ENCODE peak calls at places on chromosomes 11 and 22, in five cellular contexts. Y, B, S, R and K are unnamed samples.

GRCh38 chr11:128774593-128774992 is 80.7 kb downstream of the FLI1 start:
- ATAC-seq in Y (no peak), B (no peak), S (no peak), R (no peak), K (no peak)

GRCh38 chr11:37449146-37449545 is 851.1 kb upstream of the RAG2 start:
- ATAC-seq in Y (peak; percentile 84), B (no peak), S (no peak), R (peak; percentile 27), K (peak; percentile 60)

GRCh38 chr11:120372296-120372695 is 36.1 kb downstream of the ARHGEF12 start:
- ATAC-seq in Y (peak; percentile 66), B (no peak), S (no peak), R (no peak), K (no peak)

GRCh38 chr11:123674297-123674696 is 19.9 kb upstream of the SCN3B start:
- ATAC-seq in Y (no peak), B (no peak), S (no peak), R (no peak), K (no peak)

GRCh38 chr11:65932558-65932919 is 12.7 kb upstream of the TSGA10IP start:
- ATAC-seq in Y (peak; percentile 46), B (peak; percentile 92), S (peak; percentile 56), R (no peak), K (no peak)

GRCh38 chr11:66586136-66586535 is 6.7 kb downstream of the CCDC87 start:
- ATAC-seq in Y (no peak), B (no peak), S (no peak), R (no peak), K (no peak)

GRCh38 chr22:35517769-35518530 is 22.7 kb upstream of the RASD2 start:
- ATAC-seq in Y (no peak), B (no peak), S (no peak), R (no peak), K (no peak)

GRCh38 chr11:108685419-108686161 is 20.7 kb downstream of the DDX10 start:
- ATAC-seq in Y (peak; percentile 72), B (no peak), S (no peak), R (no peak), K (no peak)

GRCh38 chr22:30036656-30037055 is 43.6 kb upstream of the HORMAD2 start:
- ATAC-seq in Y (peak; percentile 42), B (peak; percentile 81), S (no peak), R (no peak), K (no peak)

GRCh38 chr11:62500066-62501035 is 46.3 kb downstream of the AHNAK start:
- ATAC-seq in Y (no peak), B (peak; percentile 94), S (no peak), R (peak; percentile 45), K (no peak)

GRCh38 chr11:69280994-69281393 is 13.0 kb upstream of the MYEOV start:
- ATAC-seq in Y (peak; percentile 89), B (peak; percentile 91), S (peak; percentile 46), R (peak; percentile 54), K (peak; percentile 37)

GRCh38 chr11:58994171-58994570 is 54.9 kb downstream of the GLYATL1 start:
- ATAC-seq in Y (no peak), B (no peak), S (no peak), R (no peak), K (no peak)

GRCh38 chr11:19060629-19061028 is at the start of gene MRGPRX2:
- ATAC-seq in Y (no peak), B (no peak), S (no peak), R (no peak), K (no peak)

GRCh38 chr11:124970925-124971324 is 16.9 kb downstream of the CCDC15 start:
- ATAC-seq in Y (peak; percentile 69), B (peak; percentile 100), S (no peak), R (no peak), K (no peak)

GRCh38 chr22:39571538-39571937 is 985 bp downstream of the CACNA1I start:
- ATAC-seq in Y (no peak), B (no peak), S (no peak), R (no peak), K (no peak)

GRCh38 chr11:20353829-20354434 is 9.6 kb upstream of the HTATIP2 start:
- ATAC-seq in Y (peak; percentile 81), B (peak; percentile 76), S (peak; percentile 68), R (peak; percentile 69), K (no peak)

GRCh38 chr11:36105743-36106581 is 162.1 kb downstream of the LDLRAD3 start:
- ATAC-seq in Y (no peak), B (no peak), S (no peak), R (no peak), K (no peak)

GRCh38 chr11:72398058-72398758 is 36.1 kb downstream of the CLPB start:
- ATAC-seq in Y (no peak), B (peak; percentile 85), S (no peak), R (no peak), K (no peak)

GRCh38 chr11:1744137-1744878 is 6.1 kb downstream of the IFITM10 start:
- ATAC-seq in Y (no peak), B (no peak), S (peak; percentile 9), R (no peak), K (no peak)

GRCh38 chr11:118868659-118869058 is 15.0 kb upstream of the CXCR5 start:
- ATAC-seq in Y (no peak), B (no peak), S (no peak), R (no peak), K (no peak)

GRCh38 chr11:46378811-46379482 is 2.5 kb upstream of the MDK start:
- ATAC-seq in Y (no peak), B (no peak), S (no peak), R (no peak), K (no peak)

GRCh38 chr11:82750643-82751139 is 17.0 kb upstream of the FAM181B start:
- ATAC-seq in Y (no peak), B (no peak), S (no peak), R (no peak), K (no peak)

GRCh38 chr11:35736952-35737351 is 74.4 kb downstream of the TRIM44 start:
- ATAC-seq in Y (no peak), B (no peak), S (no peak), R (no peak), K (no peak)

GRCh38 chr11:121575250-121575962 is 122.6 kb upstream of the SORL1-AS1 start:
- ATAC-seq in Y (peak; percentile 90), B (no peak), S (no peak), R (peak; percentile 65), K (peak; percentile 85)

GRCh38 chr11:133526790-133527189 is 5.5 kb downstream of the OPCML start:
- ATAC-seq in Y (no peak), B (no peak), S (no peak), R (no peak), K (no peak)

GRCh38 chr11:36744375-36745168 is 146.5 kb upstream of the RAG2 start:
- ATAC-seq in Y (peak; percentile 55), B (peak; percentile 83), S (no peak), R (peak; percentile 61), K (peak; percentile 44)

GRCh38 chr22:41237036-41237706 is 3.6 kb downstream of the CHADL start:
- ATAC-seq in Y (no peak), B (peak; percentile 2), S (no peak), R (peak; percentile 9), K (no peak)

GRCh38 chr22:32532819-32533128 is 58.2 kb downstream of the FBXO7 start:
- ATAC-seq in Y (no peak), B (no peak), S (no peak), R (no peak), K (no peak)

GRCh38 chr22:23772315-23773246 is at the start of gene MMP11:
- ATAC-seq in Y (peak; percentile 79), B (peak; percentile 60), S (no peak), R (peak; percentile 54), K (peak; percentile 65)

GRCh38 chr22:44677299-44678244 is 24.4 kb upstream of the PRR5 start:
- ATAC-seq in Y (no peak), B (no peak), S (no peak), R (no peak), K (no peak)

GRCh38 chr11:95487391-95487790 is 256.4 kb upstream of the SESN3 start:
- ATAC-seq in Y (no peak), B (no peak), S (no peak), R (no peak), K (no peak)

GRCh38 chr11:16526947-16527346 is 170.6 kb upstream of the SOX6 start:
- ATAC-seq in Y (no peak), B (no peak), S (no peak), R (no peak), K (no peak)

GRCh38 chr11:67613960-67614715 is 7.4 kb downstream of the NDUFV1 start:
- ATAC-seq in Y (peak; percentile 75), B (peak; percentile 66), S (peak; percentile 55), R (peak; percentile 76), K (peak; percentile 59)
- TF ChIP-seq POLR2A in Y (no peak), B (no peak), S (no peak), R (peak; percentile 64), K (no peak)

DNA sequence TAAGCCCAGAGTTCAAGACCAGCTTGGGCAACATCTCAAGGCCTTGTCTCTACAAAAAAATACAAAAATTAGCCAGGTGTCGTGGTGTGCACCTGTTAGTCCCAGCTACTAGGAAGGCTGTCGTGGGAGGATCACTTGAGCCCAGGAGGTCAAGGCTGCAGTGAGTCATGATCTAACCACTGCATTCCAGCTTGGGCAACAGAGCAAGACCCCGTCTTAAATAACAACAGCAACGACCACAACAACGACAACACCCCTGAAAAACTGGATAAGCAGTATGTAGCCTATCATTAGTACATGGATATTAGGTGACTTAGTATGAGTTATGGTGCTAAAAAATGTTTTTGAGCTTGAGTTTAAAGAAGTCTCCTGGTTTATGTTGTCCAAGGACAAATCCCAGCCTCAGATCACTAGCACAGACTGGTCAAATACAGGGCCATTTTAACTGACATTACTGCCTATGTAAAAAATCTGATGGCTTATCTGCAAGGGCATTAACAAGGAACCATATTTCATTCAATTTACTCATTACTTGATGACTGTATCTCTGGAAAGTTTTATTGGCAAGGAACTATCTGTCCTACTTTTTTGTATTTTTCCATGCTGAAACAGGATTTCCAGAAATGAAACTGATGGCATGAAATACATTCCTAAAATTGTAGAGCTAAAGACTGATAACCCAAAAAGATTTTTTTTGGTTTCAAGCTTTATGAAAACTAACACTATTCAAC is 23.4 kb downstream of the C2CD3 start:
- ATAC-seq in Y (peak; percentile 29), B (peak; percentile 91), S (no peak), R (no peak), K (no peak)
- H3K27ac ChIP-seq in Y (no peak overlapping the region), B (peak overlapping the region; percentile 17), S (peak overlapping the region; percentile 45), R (no peak overlapping the region), K (no peak overlapping the region)

DNA sequence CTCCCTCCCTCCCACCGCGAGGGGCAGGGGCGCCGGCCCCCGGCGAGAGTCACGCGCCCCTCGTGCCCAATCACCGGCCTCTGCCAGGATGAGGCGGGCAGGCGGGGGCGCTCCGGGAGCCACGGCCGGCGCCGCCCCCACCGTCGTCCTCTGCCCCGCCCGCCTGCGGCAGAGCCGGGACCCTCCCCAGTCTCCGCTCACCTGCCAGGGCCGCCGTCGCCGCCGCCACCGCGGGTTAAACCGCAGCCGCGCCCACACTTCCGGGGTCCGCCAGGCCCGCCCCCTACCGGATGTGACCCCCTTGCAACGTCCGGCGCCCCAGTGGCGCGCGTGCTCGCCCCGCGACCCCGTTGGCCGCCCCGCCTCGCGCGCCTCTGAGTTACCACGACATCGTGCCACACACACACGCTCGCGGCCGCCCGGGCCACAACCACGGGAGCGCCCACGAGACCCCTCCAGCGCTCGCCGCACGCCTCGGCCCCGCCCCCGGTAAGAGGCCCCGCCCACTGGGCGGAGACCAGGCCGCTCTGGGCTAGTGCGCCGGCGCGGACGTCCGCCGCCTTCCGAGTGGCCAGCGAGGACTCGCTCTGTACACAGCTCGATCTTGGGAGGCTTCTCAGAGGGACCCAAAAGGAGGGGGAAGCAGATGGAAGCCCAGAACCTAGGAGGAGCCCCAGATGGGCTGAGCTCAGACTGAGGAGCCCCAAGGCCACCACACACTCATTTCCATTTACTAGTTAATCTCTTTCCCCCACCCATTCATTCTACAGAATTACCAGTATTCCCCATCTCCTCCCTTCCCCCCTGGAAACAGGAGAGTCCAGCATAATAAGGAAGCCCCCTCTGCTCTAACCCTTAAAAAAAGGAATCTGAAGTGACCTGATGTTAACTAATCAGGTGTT is at the start of gene VPS37C:
- ATAC-seq in Y (peak; percentile 96), B (peak; percentile 88), S (peak; percentile 91), R (peak; percentile 91), K (peak; percentile 97)
- TF ChIP-seq POLR2A in Y (peak; percentile 74), B (peak; percentile 89), S (peak; percentile 84), R (peak; percentile 68), K (peak; percentile 79)

GRCh38 chr22:37732699-37733607 is 36.1 kb downstream of the TRIOBP start:
- ATAC-seq in Y (no peak), B (no peak), S (no peak), R (no peak), K (no peak)
- H3K27ac ChIP-seq in Y (no peak overlapping the region), B (no peak overlapping the region), S (peak overlapping the region; percentile 80), R (no peak overlapping the region), K (no peak overlapping the region)